ENCODE peak calls at places on chromosomes 5 and 9, in seven cellular contexts. N is thoracic aorta; O is T-cell; B is activated CD8-positive, alpha-beta memory T cell treated with anti-CD3 and anti-CD28 coated beads, Interleukin-2, amount 10 ng/mL, durations not matched to agents 7 days and 5 days; V is activated T-cell treated with anti-CD3 and anti-CD28 coated beads, Interleukin-2, amount 50 U/mL, for 72 hours; T is mucosa of descending colon; Y is heart right ventricle. H is an unnamed sample.

GRCh38 chr9:105672711-105673234 is 10.5 kb downstream of the TAL2 start:
- ATAC-seq in N (no peak), O (no peak), B (no peak), V (no peak), T (peak; percentile 83), Y (no peak), H (no peak)

GRCh38 chr5:121968910-121969607 is 7.3 kb downstream of the SRFBP1 start:
- ATAC-seq in N (peak; percentile 96), O (no peak), B (no peak), V (no peak), T (peak; percentile 66), Y (no peak), H (no peak)

GRCh38 chr9:89912605-89912953 is 307.8 kb downstream of the GADD45G start:
- ATAC-seq in N (no peak), O (no peak), B (no peak), V (no peak), T (no peak), Y (no peak), H (no peak)

GRCh38 chr9:126630458-126631237 is 16.9 kb downstream of the LMX1B start:
- ATAC-seq in N (no peak), O (no peak), B (no peak), V (no peak), T (no peak), Y (no peak), H (no peak)

GRCh38 chr9:137222190-137223077 is at the start of gene RNF208:
- ATAC-seq in N (no peak), O (no peak), B (no peak), V (no peak), T (peak; percentile 19), Y (peak; percentile 12), H (no peak)

GRCh38 chr9:68914751-68915150 is 99.2 kb downstream of the PRKACG start:
- ATAC-seq in N (no peak), O (no peak), B (no peak), V (no peak), T (no peak), Y (no peak), H (peak; percentile 17)

GRCh38 chr9:7613931-7614330 is 185.6 kb downstream of the DMAC1 start:
- ATAC-seq in N (no peak), O (peak; percentile 95), B (peak; percentile 77), V (peak; percentile 40), T (no peak), Y (no peak), H (peak; percentile 50)

GRCh38 chr5:134245101-134245604 is 19.3 kb upstream of the PPP2CA start:
- ATAC-seq in N (no peak), O (no peak), B (no peak), V (no peak), T (peak; percentile 67), Y (peak; percentile 16), H (no peak)